ENCODE peak calls at places on chromosomes 2 and 18, in eight cellular contexts. S is CD8-positive, alpha-beta memory T cell; Q is brain microvascular endothelial cell; Z is transverse colon; E is prostate gland; M is hepatocyte; L is mesenchymal stem cell; X is mammary epithelial cell. C is an unnamed sample.
A peak's percentile ranks its signal among the peaks of the same experiment; 100 is the strongest.

GRCh38 chr2:144078802-144079386 is 441.0 kb downstream of the ZEB2 start:
- DNase-seq in X (no peak), S (no peak), L (no peak), Q (no peak), E (no peak), Z (no peak), M (no peak), C (no peak)

GRCh38 chr2:216011320-216011849 is 2.0 kb downstream of the MREG start:
- DNase-seq in X (peak; percentile 19), E (no peak), L (no peak), Z (no peak), Q (no peak), M (no peak), S (no peak), C (no peak)

GRCh38 chr2:176583530-176584101 is 314.4 kb downstream of the MTX2 start:
- DNase-seq in S (no peak), M (no peak), Q (peak; percentile 83), L (peak; percentile 48), E (no peak), Z (peak; percentile 9), X (peak; percentile 72), C (no peak)

GRCh38 chr2:214107731-214108130 is 303.1 kb upstream of the VWC2L start:
- DNase-seq in Q (no peak), L (no peak), E (no peak), M (no peak), X (no peak), Z (no peak), S (no peak), C (no peak)

GRCh38 chr2:152165780-152166179 is 9.8 kb downstream of the STAM2 start:
- DNase-seq in M (no peak), Q (no peak), X (no peak), S (no peak), L (no peak), E (no peak), Z (no peak), C (no peak)

GRCh38 chr2:191432121-191432520 is 186.9 kb downstream of the MYO1B start:
- DNase-seq in Z (no peak), M (no peak), E (no peak), X (no peak), S (no peak), Q (peak; percentile 18), L (no peak), C (no peak)

GRCh38 chr2:29420484-29420883 is 305.3 kb downstream of the CLIP4 start:
- DNase-seq in X (no peak), S (no peak), Z (no peak), E (no peak), M (no peak), L (no peak), Q (no peak), C (no peak)

GRCh38 chr18:74013955-74014354 is 133.7 kb downstream of the FBXO15 start:
- DNase-seq in L (peak; percentile 61), M (no peak), Q (peak; percentile 74), X (peak; percentile 81), E (no peak), S (no peak), Z (no peak), C (no peak)

GRCh38 chr2:217609952-217610351 is 392.8 kb downstream of the TNS1 start:
- DNase-seq in S (no peak), M (no peak), Q (no peak), E (no peak), X (no peak), L (no peak), Z (no peak), C (no peak)

GRCh38 chr18:2846241-2846637 is 567 bp upstream of the EMILIN2 start:
- DNase-seq in E (no peak), S (no peak), Q (peak; percentile 10), L (peak; percentile 37), X (no peak), Z (no peak), M (peak; percentile 28), C (no peak)

GRCh38 chr18:36601316-36601715 is 227.5 kb downstream of the TPGS2 start:
- DNase-seq in X (no peak), S (no peak), M (no peak), Q (no peak), L (no peak), Z (no peak), E (no peak), C (no peak)

GRCh38 chr2:59463401-59463800 is 1090.1 kb downstream of the BCL11A start:
- DNase-seq in Z (no peak), S (no peak), E (no peak), M (no peak), Q (no peak), L (no peak), X (no peak), C (no peak)

GRCh38 chr2:58039170-58039611 is 7.4 kb upstream of the VRK2 start:
- DNase-seq in M (no peak), S (no peak), E (no peak), X (no peak), Z (no peak), Q (peak; percentile 26), L (peak; percentile 30), C (no peak)

GRCh38 chr18:79779021-79779699 is 18.6 kb upstream of the KCNG2 start:
- DNase-seq in E (no peak), L (no peak), M (no peak), X (no peak), Q (no peak), S (no peak), Z (no peak), C (no peak)
- H3K27ac ChIP-seq in E (no peak overlapping the region), L (no peak overlapping the region), M (no peak overlapping the region), X (no peak overlapping the region), Q (no peak overlapping the region), S (no peak overlapping the region), Z (no peak overlapping the region), C (no peak overlapping the region)

GRCh38 chr2:12741361-12741760 is 24.6 kb downstream of the TRIB2 start:
- DNase-seq in S (no peak), Z (no peak), Q (no peak), L (peak; percentile 46), X (no peak), E (no peak), M (no peak), C (no peak)
- H3K27ac ChIP-seq in S (no peak overlapping the region), Z (peak overlapping the region; percentile 50), Q (no peak overlapping the region), L (no peak overlapping the region), X (no peak overlapping the region), E (no peak overlapping the region), M (peak overlapping the region; percentile 5), C (no peak overlapping the region)

GRCh38 chr2:205714058-205714776 is 31.9 kb downstream of the NRP2 start:
- DNase-seq in X (peak; percentile 30), M (no peak), L (peak; percentile 91), E (no peak), Z (no peak), S (no peak), Q (peak; percentile 58), C (no peak)
- H3K27ac ChIP-seq in X (no peak overlapping the region), M (peak overlapping the region; percentile 49), L (peak overlapping the region; percentile 79), E (no peak overlapping the region), Z (peak overlapping the region; percentile 74), S (no peak overlapping the region), Q (peak overlapping the region; percentile 41), C (no peak overlapping the region)

GRCh38 chr18:22691988-22692710 is 241.0 kb upstream of the RBBP8 start:
- DNase-seq in E (no peak), M (peak; percentile 53), Q (peak; percentile 95), L (peak; percentile 82), X (peak; percentile 12), Z (no peak), S (no peak), C (no peak)

GRCh38 chr18:22697561-22697960 is 235.6 kb upstream of the RBBP8 start:
- DNase-seq in S (no peak), L (no peak), X (no peak), Q (no peak), E (no peak), Z (no peak), M (no peak), C (no peak)

GRCh38 chr18:22695674-22696073 is 237.5 kb upstream of the RBBP8 start:
- DNase-seq in X (no peak), L (no peak), Q (no peak), E (no peak), M (no peak), S (no peak), Z (no peak), C (no peak)

GRCh38 chr18:22698711-22699110 is 234.4 kb upstream of the RBBP8 start:
- DNase-seq in S (no peak), Z (no peak), X (peak; percentile 35), L (no peak), E (no peak), M (no peak), Q (no peak), C (no peak)

DNA sequence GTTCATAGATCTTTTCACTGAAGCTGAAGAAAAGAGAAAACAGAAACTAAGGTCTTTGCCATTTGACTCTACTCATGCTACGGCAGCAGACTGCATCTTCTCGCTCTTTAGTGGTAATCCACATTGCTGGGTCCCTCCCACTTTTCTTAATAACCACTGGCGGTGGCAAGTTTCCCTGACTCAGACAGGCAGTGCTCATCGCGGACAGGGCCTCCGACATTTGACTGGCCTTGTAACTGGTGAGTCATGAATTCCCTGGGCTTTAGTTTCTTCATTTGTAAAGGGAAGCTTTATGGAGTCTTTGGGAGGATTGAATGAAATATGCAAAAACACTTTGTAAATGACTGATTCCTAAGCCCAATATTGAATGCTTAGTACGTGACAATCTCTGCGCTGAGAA is 238.2 kb upstream of the RBBP8 start:
- DNase-seq in E (no peak), M (peak; percentile 90), Q (peak; percentile 97), Z (no peak), X (peak; percentile 84), L (peak; percentile 97), S (no peak), C (peak; percentile 19)
- H3K27ac ChIP-seq in E (no peak overlapping the region), M (peak overlapping the region; percentile 80), Q (peak overlapping the region; percentile 96), Z (no peak overlapping the region), X (no peak overlapping the region), L (peak overlapping the region; percentile 84), S (no peak overlapping the region), C (no peak overlapping the region)

GRCh38 chr18:58230438-58231179 is 186.6 kb downstream of the NEDD4L start:
- DNase-seq in L (peak; percentile 66), X (peak; percentile 93), S (no peak), E (peak; percentile 55), Z (no peak), M (peak; percentile 53), Q (peak; percentile 29), C (peak; percentile 75)
- H3K27ac ChIP-seq in L (no peak overlapping the region), X (peak overlapping the region; percentile 86), S (no peak overlapping the region), E (peak overlapping the region; percentile 79), Z (peak overlapping the region; percentile 71), M (peak overlapping the region; percentile 93), Q (no peak overlapping the region), C (peak overlapping the region; percentile 96)

C was measured in keratinocyte.